ENCODE peak calls at places on chromosomes 16 and 17, in seven cellular contexts. P is mammary epithelial cell; R is GM23248; Z is kidney glomerular epithelial cell; Y is breast epithelium; E is epithelial cell of prostate; T is stimulated activated CD8-positive, alpha-beta memory T cell treated with anti-CD3 and anti-CD28 coated beads, Interleukin-15, amount 100 ng/mL, for 24 hours. I is an unnamed sample.

GRCh38 chr16:88754912-88755744 is 29.9 kb downstream of the PIEZO1 start:
- DNase-seq in P (peak; percentile 85), Y (no peak), E (no peak), R (peak; percentile 83), Z (peak; percentile 15), T (no peak), I (no peak)

GRCh38 chr17:67311551-67311950 is 54.8 kb downstream of the PSMD12 start:
- DNase-seq in Y (no peak), Z (no peak), T (no peak), R (no peak), E (no peak), P (no peak), I (no peak)

GRCh38 chr17:73748521-73748920 is 104.3 kb upstream of the SDK2 start:
- DNase-seq in Y (no peak), E (no peak), T (no peak), P (no peak), R (no peak), Z (no peak), I (peak; percentile 71)

GRCh38 chr17:21523482-21524210 is 147.5 kb downstream of the KCNJ12 start:
- DNase-seq in R (no peak), T (no peak), P (no peak), Z (no peak), E (no peak), Y (no peak), I (no peak)

GRCh38 chr16:74521691-74522090 is 85.2 kb downstream of the GLG1 start:
- DNase-seq in P (no peak), R (peak; percentile 83), Y (no peak), T (no peak), E (no peak), Z (peak; percentile 75), I (no peak)

GRCh38 chr17:7380855-7381683 is at the start of gene TNK1:
- DNase-seq in Y (peak; percentile 84), P (peak; percentile 66), T (no peak), R (peak; percentile 48), E (no peak), Z (no peak), I (no peak)

GRCh38 chr16:16190546-16190945 is 32.7 kb downstream of the ABCC6 start:
- DNase-seq in R (no peak), Z (no peak), Y (no peak), P (no peak), E (no peak), T (no peak), I (no peak)

GRCh38 chr16:87358696-87359095 is 24.9 kb downstream of the FBXO31 start:
- DNase-seq in Z (no peak), P (no peak), Y (no peak), T (no peak), E (no peak), R (no peak), I (no peak)

GRCh38 chr16:85683363-85683762 is 5.4 kb downstream of the GINS2 start:
- DNase-seq in R (no peak), P (no peak), Z (no peak), Y (no peak), E (no peak), T (no peak), I (no peak)

GRCh38 chr17:81329279-81329926 is 34.3 kb upstream of the SLC38A10 start:
- DNase-seq in P (peak; percentile 98), E (peak; percentile 86), Y (peak; percentile 92), T (no peak), R (peak; percentile 96), Z (peak; percentile 83), I (peak; percentile 64)

GRCh38 chr17:50267074-50267841 is 7.0 kb upstream of the TMEM92 start:
- DNase-seq in Y (peak; percentile 37), T (no peak), R (peak; percentile 78), Z (no peak), E (no peak), P (no peak), I (no peak)

GRCh38 chr16:70678121-70678897 is 7.5 kb downstream of the MTSS2 start:
- DNase-seq in Z (no peak), E (no peak), T (no peak), Y (no peak), R (no peak), P (no peak), I (no peak)

GRCh38 chr16:87850009-87851006 is 19.0 kb downstream of the SLC7A5 start:
- DNase-seq in P (no peak), Z (peak; percentile 8), Y (no peak), R (peak; percentile 59), T (peak; percentile 62), E (no peak), I (no peak)

GRCh38 chr16:54407596-54407995 is 121.0 kb upstream of the IRX3 start:
- DNase-seq in T (no peak), R (peak; percentile 78), P (peak; percentile 58), Y (no peak), Z (no peak), E (no peak), I (no peak)

GRCh38 chr17:32100971-32101631 is 41.2 kb upstream of the RHOT1 start:
- DNase-seq in Y (no peak), R (no peak), Z (no peak), E (no peak), T (no peak), P (no peak), I (no peak)

GRCh38 chr17:65131946-65132345 is 5.2 kb upstream of the RGS9 start:
- DNase-seq in Y (no peak), Z (no peak), T (no peak), P (peak; percentile 49), R (peak; percentile 96), E (peak; percentile 36), I (no peak)

GRCh38 chr16:78478267-78478821 is 378.9 kb downstream of the WWOX start:
- DNase-seq in P (no peak), Z (no peak), R (no peak), T (no peak), E (no peak), Y (no peak), I (peak; percentile 18)

GRCh38 chr16:85825326-85825725 is 25.8 kb downstream of the COX4I1 start:
- DNase-seq in P (no peak), T (no peak), E (no peak), Z (no peak), R (no peak), Y (no peak), I (no peak)

GRCh38 chr16:55955845-55956244 is 80.7 kb upstream of the CES5A start:
- DNase-seq in Z (no peak), T (no peak), E (no peak), P (no peak), Y (no peak), R (no peak), I (peak; percentile 50)

GRCh38 chr17:31413871-31414589 is 22.6 kb downstream of the RAB11FIP4 start:
- DNase-seq in T (no peak), P (peak; percentile 82), Y (no peak), Z (no peak), E (peak; percentile 37), R (peak; percentile 89), I (no peak)